ENCODE peak calls at places on chromosomes 11 and 22, in nine cellular contexts. G is mesendoderm; U is vagina; K is uterus; Y is transverse colon; H is H9; E is heart left ventricle; F is cardiac muscle cell; P is naive thymus-derived CD4-positive, alpha-beta T cell. W is an unnamed sample.

GRCh38 chr11:130121430-130121978 is 38.1 kb upstream of the ST14 start:
- DNase-seq in G (no peak), U (no peak), K (no peak), Y (no peak), H (no peak), E (no peak), F (peak; percentile 74), P (peak; percentile 8), W (no peak)

GRCh38 chr11:78292109-78292803 is 103.5 kb downstream of the USP35 start:
- DNase-seq in G (no peak), U (no peak), K (no peak), Y (no peak), H (no peak), E (no peak), F (no peak), P (peak; percentile 7), W (no peak)

GRCh38 chr11:129881570-129882170 is 13.7 kb downstream of the NFRKB start:
- DNase-seq in G (peak; percentile 53), U (no peak), K (no peak), Y (no peak), H (peak; percentile 53), E (no peak), F (peak; percentile 40), P (peak; percentile 44), W (no peak)

GRCh38 chr11:84089072-84090057 is 803.2 kb upstream of the CCDC90B start:
- DNase-seq in G (no peak), U (no peak), K (no peak), Y (no peak), H (no peak), E (peak; percentile 18), F (peak; percentile 10), P (no peak), W (no peak)

GRCh38 chr11:43868852-43869567 is 11.6 kb upstream of the ALKBH3 start:
- DNase-seq in G (no peak), U (no peak), K (no peak), Y (no peak), H (no peak), E (no peak), F (peak; percentile 94), P (no peak), W (no peak)

GRCh38 chr11:46279393-46280099 is 2.1 kb downstream of the CREB3L1 start:
- DNase-seq in G (no peak), U (no peak), K (peak; percentile 77), Y (peak; percentile 65), H (no peak), E (peak; percentile 84), F (peak; percentile 85), P (no peak), W (no peak)

GRCh38 chr11:14125529-14125928 is 163.0 kb downstream of the SPON1 start:
- DNase-seq in G (no peak), U (no peak), K (no peak), Y (no peak), H (no peak), E (no peak), F (no peak), P (no peak), W (no peak)

GRCh38 chr11:121650520-121651266 is 197.9 kb upstream of the SORL1-AS1 start:
- DNase-seq in G (no peak), U (no peak), K (no peak), Y (no peak), H (no peak), E (no peak), F (no peak), P (no peak), W (no peak)

GRCh38 chr11:28606930-28607329 is 498.7 kb downstream of the METTL15 start:
- DNase-seq in G (peak; percentile 70), U (peak; percentile 91), K (peak; percentile 13), Y (no peak), H (peak; percentile 65), E (no peak), F (peak; percentile 53), P (no peak), W (no peak)

GRCh38 chr11:122167100-122167499 is 51.1 kb upstream of the BLID start:
- DNase-seq in G (no peak), U (no peak), K (no peak), Y (no peak), H (no peak), E (no peak), F (peak; percentile 86), P (no peak), W (no peak)

GRCh38 chr11:110478410-110478809 is 48.7 kb downstream of the FDX1 start:
- DNase-seq in G (peak; percentile 79), U (no peak), K (no peak), Y (no peak), H (peak; percentile 79), E (no peak), F (no peak), P (no peak), W (no peak)

GRCh38 chr11:16596231-16596630 is 142.2 kb upstream of the C11orf58 start:
- DNase-seq in G (no peak), U (no peak), K (no peak), Y (no peak), H (no peak), E (no peak), F (no peak), P (no peak), W (no peak)

GRCh38 chr22:28299329-28299728 is 380.3 kb upstream of the PITPNB start:
- DNase-seq in G (peak; percentile 45), U (no peak), K (no peak), Y (no peak), H (no peak), E (no peak), F (no peak), P (no peak), W (no peak)

GRCh38 chr11:121570453-121570852 is 117.7 kb upstream of the SORL1-AS1 start:
- DNase-seq in G (no peak), U (no peak), K (no peak), Y (no peak), H (no peak), E (no peak), F (no peak), P (no peak), W (no peak)

GRCh38 chr22:23684051-23684450 is 6.8 kb upstream of the RGL4 start:
- DNase-seq in G (no peak), U (no peak), K (no peak), Y (no peak), H (no peak), E (no peak), F (no peak), P (no peak), W (no peak)

GRCh38 chr11:94926698-94927237 is 46.6 kb downstream of the CWC15 start:
- DNase-seq in G (peak; percentile 73), U (peak; percentile 97), K (peak; percentile 91), Y (peak; percentile 43), H (peak; percentile 39), E (peak; percentile 91), F (peak; percentile 98), P (no peak), W (no peak)

DNA sequence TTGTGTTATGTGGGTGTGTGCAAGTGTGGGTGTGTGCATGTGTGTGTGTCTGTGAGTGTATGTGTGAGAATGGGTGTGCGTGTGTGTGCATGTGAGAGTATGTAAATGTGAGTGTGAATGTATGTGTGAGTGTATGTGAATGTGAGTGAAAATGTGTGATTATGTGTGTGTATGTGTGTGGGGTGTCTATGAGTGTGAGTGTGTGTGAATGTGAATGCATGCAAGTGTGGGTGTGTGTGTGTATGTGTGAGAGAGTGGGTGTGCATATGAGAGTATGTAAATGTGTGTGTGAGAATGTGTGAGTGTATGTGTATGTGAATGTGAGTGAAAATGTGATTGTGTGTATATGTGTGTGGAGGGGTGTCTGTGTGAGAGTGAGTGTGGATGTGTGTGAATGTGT is 1292.7 kb downstream of the TBC1D22A start:
- DNase-seq in G (no peak), U (peak; percentile 20), K (no peak), Y (no peak), H (no peak), E (no peak), F (no peak), P (no peak), W (no peak)
- H3K4me1 ChIP-seq in G (no peaks in the 10 kb centered on the region), U (no peaks in the 10 kb centered on the region), K (no peaks in the 10 kb centered on the region), Y (no peaks in the 10 kb centered on the region), H (no peaks in the 10 kb centered on the region), E (no peaks in the 10 kb centered on the region), F (no peaks in the 10 kb centered on the region), P (no peaks in the 10 kb centered on the region), W (no peaks in the 10 kb centered on the region)

GRCh38 chr11:4826425-4826824 is 5.3 kb downstream of the OR51F2 start:
- DNase-seq in G (peak; percentile 23), U (no peak), K (no peak), Y (no peak), H (no peak), E (no peak), F (no peak), P (no peak), W (no peak)
- H3K4me1 ChIP-seq in G (no peaks in the 10 kb centered on the region), U (no peaks in the 10 kb centered on the region), K (no peaks in the 10 kb centered on the region), Y (no peaks in the 10 kb centered on the region), H (no peaks in the 10 kb centered on the region), E (no peaks in the 10 kb centered on the region), F (no peaks in the 10 kb centered on the region), P (no peaks in the 10 kb centered on the region), W (no peaks in the 10 kb centered on the region)

DNA sequence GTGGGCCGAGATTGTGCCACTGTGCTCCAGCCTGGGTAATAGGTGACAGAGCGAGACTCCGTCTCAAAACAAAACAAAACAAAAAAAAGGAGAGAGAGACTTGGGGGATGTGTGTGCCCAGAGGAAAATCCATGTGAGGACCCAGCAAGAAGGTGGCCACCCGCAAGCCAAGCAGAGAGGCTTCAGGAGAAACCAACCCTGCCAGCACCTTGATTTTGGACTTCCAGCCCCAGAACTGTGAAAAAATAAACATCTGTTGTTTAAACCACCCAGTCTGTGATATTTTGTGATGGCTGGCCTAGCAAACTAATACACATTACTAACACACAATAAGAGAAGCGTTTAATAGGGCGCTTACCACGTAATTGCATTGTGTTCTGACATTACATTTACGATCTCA is 21.2 kb downstream of the TXN2 start:
- DNase-seq in G (no peak), U (no peak), K (no peak), Y (no peak), H (no peak), E (no peak), F (no peak), P (no peak), W (no peak)
- H3K4me1 ChIP-seq in G (peaks cover 7% of the 10 kb centered on the region), U (peaks cover 31% of the 10 kb centered on the region), K (peaks cover 17% of the 10 kb centered on the region), Y (peaks cover 24% of the 10 kb centered on the region), H (peaks cover 2% of the 10 kb centered on the region), E (peaks cover 65% of the 10 kb centered on the region), F (peaks cover 34% of the 10 kb centered on the region), P (peaks cover 7% of the 10 kb centered on the region), W (peaks cover 9% of the 10 kb centered on the region)

GRCh38 chr11:63868399-63869064 is 29.6 kb downstream of the MARK2 start:
- DNase-seq in G (peak; percentile 55), U (no peak), K (no peak), Y (no peak), H (no peak), E (no peak), F (peak; percentile 27), P (no peak), W (no peak)

GRCh38 chr11:63869171-63869591 is 30.3 kb downstream of the MARK2 start:
- DNase-seq in G (no peak), U (no peak), K (no peak), Y (peak; percentile 76), H (no peak), E (no peak), F (no peak), P (no peak), W (no peak)

GRCh38 chr11:63867511-63867910 is 28.6 kb downstream of the MARK2 start:
- DNase-seq in G (no peak), U (no peak), K (no peak), Y (no peak), H (no peak), E (no peak), F (no peak), P (no peak), W (no peak)

GRCh38 chr11:63862923-63863322 is 24.0 kb downstream of the MARK2 start:
- DNase-seq in G (no peak), U (no peak), K (no peak), Y (peak; percentile 65), H (no peak), E (no peak), F (no peak), P (peak; percentile 26), W (no peak)

GRCh38 chr11:63866211-63866610 is 27.3 kb downstream of the MARK2 start:
- DNase-seq in G (no peak), U (no peak), K (peak; percentile 38), Y (peak; percentile 85), H (no peak), E (peak; percentile 48), F (peak; percentile 77), P (peak; percentile 82), W (peak; percentile 88)
- H3K4me1 ChIP-seq in G (peaks cover 14% of the 10 kb centered on the region), U (peaks cover 57% of the 10 kb centered on the region), K (peaks cover 18% of the 10 kb centered on the region), Y (peaks cover 38% of the 10 kb centered on the region), H (peaks cover 6% of the 10 kb centered on the region), E (peaks cover 59% of the 10 kb centered on the region), F (peaks cover 9% of the 10 kb centered on the region), P (peaks cover 73% of the 10 kb centered on the region), W (peaks cover 76% of the 10 kb centered on the region)

W was measured in CD8-positive, alpha-beta memory T cell.